ENCODE peak calls at places on chromosome 18, in seven cellular contexts. D, V, Y, E, C, A and X are unnamed samples.

GRCh38 chr18:63578357-63578958 is 8.7 kb upstream of the SERPINB13 start:
- DNase-seq in A (no peak), D (peak; percentile 6), V (no peak), E (peak; percentile 20), Y (no peak), C (no peak), X (peak; percentile 62)

GRCh38 chr18:657311-657997 is at the start of gene TYMS:
- DNase-seq in C (peak; percentile 56), Y (no peak), E (peak; percentile 47), V (peak; percentile 85), A (peak; percentile 13), D (peak; percentile 73), X (peak; percentile 53)

GRCh38 chr18:57901819-57902600 is 98.9 kb upstream of the ATP8B1 start:
- DNase-seq in Y (no peak), D (no peak), C (no peak), V (no peak), A (no peak), E (peak; percentile 36), X (no peak)

GRCh38 chr18:41992066-41992465 is 37.0 kb downstream of the PIK3C3 start:
- DNase-seq in E (no peak), Y (no peak), A (no peak), C (no peak), V (no peak), D (no peak), X (no peak)

GRCh38 chr18:36337679-36338419 is 40.3 kb downstream of the FHOD3 start:
- DNase-seq in V (no peak), A (no peak), D (no peak), E (no peak), C (no peak), Y (peak; percentile 15), X (no peak)

GRCh38 chr18:62751341-62751821 is 36.0 kb downstream of the PHLPP1 start:
- DNase-seq in D (no peak), A (no peak), Y (no peak), C (no peak), E (no peak), V (no peak), X (peak; percentile 33)

GRCh38 chr18:67628674-67629073 is 112.2 kb upstream of the DSEL start:
- DNase-seq in E (no peak), Y (no peak), D (no peak), C (peak; percentile 45), V (no peak), A (no peak), X (no peak)

GRCh38 chr18:41077076-41077475 is 878.0 kb upstream of the PIK3C3 start:
- DNase-seq in V (no peak), E (no peak), A (no peak), Y (no peak), D (no peak), C (no peak), X (no peak)

GRCh38 chr18:32707153-32707552 is 65.7 kb downstream of the KLHL14 start:
- DNase-seq in V (no peak), E (peak; percentile 47), D (no peak), A (no peak), C (no peak), Y (no peak), X (no peak)

GRCh38 chr18:48751727-48752468 is 198.9 kb downstream of the SMAD7 start:
- DNase-seq in Y (no peak), D (no peak), A (no peak), C (no peak), E (no peak), V (no peak), X (no peak)

GRCh38 chr18:11145413-11146191 is 3.8 kb downstream of the PIEZO2 start:
- DNase-seq in C (peak; percentile 57), A (no peak), E (no peak), V (no peak), D (no peak), Y (no peak), X (no peak)

GRCh38 chr18:10142496-10143160 is 228.8 kb downstream of the VAPA start:
- DNase-seq in Y (no peak), D (no peak), E (peak; percentile 56), V (no peak), C (no peak), A (no peak), X (no peak)

GRCh38 chr18:8702668-8703067 is 2.7 kb upstream of the MTCL1 start:
- DNase-seq in D (no peak), A (no peak), E (no peak), V (no peak), C (no peak), Y (no peak), X (no peak)

GRCh38 chr18:59084286-59084779 is 55.4 kb upstream of the SEC11C start:
- DNase-seq in A (peak; percentile 50), V (peak; percentile 91), Y (peak; percentile 54), C (peak; percentile 69), E (peak; percentile 75), D (peak; percentile 73), X (peak; percentile 78)

GRCh38 chr18:10135302-10135926 is 221.6 kb downstream of the VAPA start:
- DNase-seq in C (no peak), E (no peak), V (no peak), D (no peak), A (no peak), Y (no peak), X (no peak)

GRCh38 chr18:55465313-55465712 is 122.7 kb downstream of the TCF4 start:
- DNase-seq in D (no peak), V (no peak), E (no peak), C (no peak), A (no peak), Y (no peak), X (no peak)

GRCh38 chr18:26307161-26307773 is 81.0 kb downstream of the TAF4B start:
- DNase-seq in D (no peak), Y (no peak), A (no peak), E (no peak), C (no peak), V (peak; percentile 54), X (peak; percentile 51)

GRCh38 chr18:52409732-52410131 is 69.7 kb downstream of the DCC start:
- DNase-seq in A (no peak), D (no peak), C (no peak), Y (no peak), V (no peak), E (no peak), X (no peak)

GRCh38 chr18:1002653-1003178 is 98.0 kb downstream of the ADCYAP1 start:
- DNase-seq in E (no peak), C (no peak), D (no peak), A (no peak), Y (no peak), V (no peak), X (no peak)